ENCODE peak calls at places on chromosomes 3 and 15, in four cellular contexts. One of them, this sample, is unnamed.

GRCh38 chr3:56251343-56251945 is 216.8 kb downstream of the ERC2 start:
- DNase-seq in colonic mucosa: peak
- DNase-seq in COR-L47: peak
- DNase-seq in activated naive CD8-positive, alpha-beta T cell treated with anti-CD3 and anti-CD28 coated beads for 36 hours: no peak
- DNase-seq in this sample: peak

GRCh38 chr15:63528138-63528659 is 23.8 kb downstream of the USP3 start:
- DNase-seq in colonic mucosa: no peak
- DNase-seq in COR-L47: no peak
- DNase-seq in activated naive CD8-positive, alpha-beta T cell treated with anti-CD3 and anti-CD28 coated beads for 36 hours: no peak
- DNase-seq in this sample: no peak

GRCh38 chr15:61916104-61916503 is 144.1 kb downstream of the VPS13C start:
- DNase-seq in colonic mucosa: no peak
- DNase-seq in COR-L47: peak
- DNase-seq in activated naive CD8-positive, alpha-beta T cell treated with anti-CD3 and anti-CD28 coated beads for 36 hours: no peak
- DNase-seq in this sample: no peak

GRCh38 chr3:29363110-29363509 is 82.2 kb downstream of the RBMS3 start:
- DNase-seq in colonic mucosa: no peak
- DNase-seq in COR-L47: no peak
- DNase-seq in activated naive CD8-positive, alpha-beta T cell treated with anti-CD3 and anti-CD28 coated beads for 36 hours: no peak
- DNase-seq in this sample: no peak

GRCh38 chr3:13685721-13686120 is 136.8 kb downstream of the FBLN2 start:
- DNase-seq in colonic mucosa: no peak
- DNase-seq in COR-L47: no peak
- DNase-seq in activated naive CD8-positive, alpha-beta T cell treated with anti-CD3 and anti-CD28 coated beads for 36 hours: no peak
- DNase-seq in this sample: no peak

GRCh38 chr15:66702770-66703539 is 919 bp downstream of the SMAD6 start:
- DNase-seq in colonic mucosa: no peak
- DNase-seq in COR-L47: no peak
- DNase-seq in activated naive CD8-positive, alpha-beta T cell treated with anti-CD3 and anti-CD28 coated beads for 36 hours: peak
- DNase-seq in this sample: no peak

GRCh38 chr3:175951047-175951694 is 1092.0 kb downstream of the NAALADL2 start:
- DNase-seq in colonic mucosa: no peak
- DNase-seq in COR-L47: no peak
- DNase-seq in activated naive CD8-positive, alpha-beta T cell treated with anti-CD3 and anti-CD28 coated beads for 36 hours: no peak
- DNase-seq in this sample: no peak

GRCh38 chr15:63277044-63277892 is at the start of gene APH1B:
- DNase-seq in colonic mucosa: peak
- DNase-seq in COR-L47: peak
- DNase-seq in activated naive CD8-positive, alpha-beta T cell treated with anti-CD3 and anti-CD28 coated beads for 36 hours: peak
- DNase-seq in this sample: peak

GRCh38 chr3:188526057-188526456 is 372.1 kb downstream of the LPP start:
- DNase-seq in colonic mucosa: no peak
- DNase-seq in COR-L47: no peak
- DNase-seq in activated naive CD8-positive, alpha-beta T cell treated with anti-CD3 and anti-CD28 coated beads for 36 hours: no peak
- DNase-seq in this sample: no peak

GRCh38 chr15:65985387-65985786 is 116.1 kb downstream of the RAB11A start:
- DNase-seq in colonic mucosa: no peak
- DNase-seq in COR-L47: no peak
- DNase-seq in activated naive CD8-positive, alpha-beta T cell treated with anti-CD3 and anti-CD28 coated beads for 36 hours: no peak
- DNase-seq in this sample: no peak

GRCh38 chr3:195033531-195034091 is 237.3 kb downstream of the XXYLT1 start:
- DNase-seq in colonic mucosa: peak
- DNase-seq in COR-L47: peak
- DNase-seq in activated naive CD8-positive, alpha-beta T cell treated with anti-CD3 and anti-CD28 coated beads for 36 hours: no peak
- DNase-seq in this sample: peak

GRCh38 chr3:32592696-32593353 is 22.2 kb upstream of the DYNC1LI1 start:
- DNase-seq in colonic mucosa: no peak
- DNase-seq in COR-L47: no peak
- DNase-seq in activated naive CD8-positive, alpha-beta T cell treated with anti-CD3 and anti-CD28 coated beads for 36 hours: no peak
- DNase-seq in this sample: no peak

GRCh38 chr3:97389883-97390282 is 374.7 kb upstream of the ARL6 start:
- DNase-seq in colonic mucosa: no peak
- DNase-seq in COR-L47: peak
- DNase-seq in activated naive CD8-positive, alpha-beta T cell treated with anti-CD3 and anti-CD28 coated beads for 36 hours: no peak
- DNase-seq in this sample: no peak

GRCh38 chr3:169138849-169139416 is 524.6 kb downstream of the MECOM start:
- DNase-seq in colonic mucosa: no peak
- DNase-seq in COR-L47: no peak
- DNase-seq in activated naive CD8-positive, alpha-beta T cell treated with anti-CD3 and anti-CD28 coated beads for 36 hours: no peak
- DNase-seq in this sample: no peak

GRCh38 chr3:144590854-144591253 is 619.2 kb downstream of the DIPK2A start:
- DNase-seq in colonic mucosa: no peak
- DNase-seq in COR-L47: no peak
- DNase-seq in activated naive CD8-positive, alpha-beta T cell treated with anti-CD3 and anti-CD28 coated beads for 36 hours: no peak
- DNase-seq in this sample: no peak

GRCh38 chr3:175186511-175186910 is 327.4 kb downstream of the NAALADL2 start:
- DNase-seq in colonic mucosa: no peak
- DNase-seq in COR-L47: no peak
- DNase-seq in activated naive CD8-positive, alpha-beta T cell treated with anti-CD3 and anti-CD28 coated beads for 36 hours: no peak
- DNase-seq in this sample: no peak

GRCh38 chr15:27486036-27486435 is 515.1 kb downstream of the GABRG3 start:
- DNase-seq in colonic mucosa: no peak
- DNase-seq in COR-L47: no peak
- DNase-seq in activated naive CD8-positive, alpha-beta T cell treated with anti-CD3 and anti-CD28 coated beads for 36 hours: no peak
- DNase-seq in this sample: no peak

GRCh38 chr15:39132071-39132470 is 448.8 kb upstream of the THBS1 start:
- DNase-seq in colonic mucosa: no peak
- DNase-seq in COR-L47: no peak
- DNase-seq in activated naive CD8-positive, alpha-beta T cell treated with anti-CD3 and anti-CD28 coated beads for 36 hours: no peak
- DNase-seq in this sample: no peak

GRCh38 chr3:46883252-46884185 is 6.0 kb downstream of the PTH1R start:
- DNase-seq in colonic mucosa: no peak
- DNase-seq in COR-L47: no peak
- DNase-seq in activated naive CD8-positive, alpha-beta T cell treated with anti-CD3 and anti-CD28 coated beads for 36 hours: no peak
- DNase-seq in this sample: no peak

GRCh38 chr15:99031681-99032080 is 24.1 kb upstream of the PGPEP1L start:
- DNase-seq in colonic mucosa: no peak
- DNase-seq in COR-L47: no peak
- DNase-seq in activated naive CD8-positive, alpha-beta T cell treated with anti-CD3 and anti-CD28 coated beads for 36 hours: no peak
- DNase-seq in this sample: no peak

GRCh38 chr3:52090620-52091468 is 34.5 kb upstream of the DUSP7 start:
- DNase-seq in colonic mucosa: no peak
- DNase-seq in COR-L47: no peak
- DNase-seq in activated naive CD8-positive, alpha-beta T cell treated with anti-CD3 and anti-CD28 coated beads for 36 hours: no peak
- DNase-seq in this sample: no peak

GRCh38 chr3:183555541-183556081 is at the start of gene KLHL6:
- DNase-seq in colonic mucosa: peak
- DNase-seq in COR-L47: no peak
- DNase-seq in activated naive CD8-positive, alpha-beta T cell treated with anti-CD3 and anti-CD28 coated beads for 36 hours: peak
- DNase-seq in this sample: peak

GRCh38 chr3:122858373-122858772 is 63.5 kb downstream of the SLC49A4 start:
- DNase-seq in colonic mucosa: no peak
- DNase-seq in COR-L47: no peak
- DNase-seq in activated naive CD8-positive, alpha-beta T cell treated with anti-CD3 and anti-CD28 coated beads for 36 hours: no peak
- DNase-seq in this sample: no peak

GRCh38 chr3:13051066-13051465 is 22.2 kb downstream of the IQSEC1 start:
- DNase-seq in colonic mucosa: no peak
- DNase-seq in COR-L47: no peak
- DNase-seq in activated naive CD8-positive, alpha-beta T cell treated with anti-CD3 and anti-CD28 coated beads for 36 hours: no peak
- DNase-seq in this sample: no peak

GRCh38 chr15:83090465-83090864 is 17.0 kb upstream of the TM6SF1 start:
- DNase-seq in colonic mucosa: no peak
- DNase-seq in COR-L47: no peak
- DNase-seq in activated naive CD8-positive, alpha-beta T cell treated with anti-CD3 and anti-CD28 coated beads for 36 hours: no peak
- DNase-seq in this sample: no peak

GRCh38 chr3:69324362-69325025 is 61.4 kb downstream of the FRMD4B start:
- DNase-seq in colonic mucosa: no peak
- DNase-seq in COR-L47: no peak
- DNase-seq in activated naive CD8-positive, alpha-beta T cell treated with anti-CD3 and anti-CD28 coated beads for 36 hours: no peak
- DNase-seq in this sample: no peak

GRCh38 chr15:83092309-83092976 is 15.0 kb upstream of the TM6SF1 start:
- DNase-seq in colonic mucosa: peak
- DNase-seq in COR-L47: no peak
- DNase-seq in activated naive CD8-positive, alpha-beta T cell treated with anti-CD3 and anti-CD28 coated beads for 36 hours: no peak
- DNase-seq in this sample: peak

GRCh38 chr15:23687143-23687470 is at the start of gene NDN:
- DNase-seq in colonic mucosa: peak
- DNase-seq in COR-L47: no peak
- DNase-seq in activated naive CD8-positive, alpha-beta T cell treated with anti-CD3 and anti-CD28 coated beads for 36 hours: peak
- DNase-seq in this sample: peak

GRCh38 chr3:114571363-114571762 is 277.5 kb downstream of the TIGIT start:
- DNase-seq in colonic mucosa: no peak
- DNase-seq in COR-L47: no peak
- DNase-seq in activated naive CD8-positive, alpha-beta T cell treated with anti-CD3 and anti-CD28 coated beads for 36 hours: no peak
- DNase-seq in this sample: no peak

GRCh38 chr15:57705746-57706404 is 639 bp upstream of the POLR2M start:
- DNase-seq in colonic mucosa: no peak
- DNase-seq in COR-L47: no peak
- DNase-seq in activated naive CD8-positive, alpha-beta T cell treated with anti-CD3 and anti-CD28 coated beads for 36 hours: no peak
- DNase-seq in this sample: no peak

GRCh38 chr3:171339606-171340005 is 120.6 kb downstream of the TNIK start:
- DNase-seq in colonic mucosa: peak
- DNase-seq in COR-L47: peak
- DNase-seq in activated naive CD8-positive, alpha-beta T cell treated with anti-CD3 and anti-CD28 coated beads for 36 hours: no peak
- DNase-seq in this sample: peak

GRCh38 chr3:194396897-194397756 is 1.9 kb downstream of the GP5 start:
- DNase-seq in colonic mucosa: no peak
- DNase-seq in COR-L47: no peak
- DNase-seq in activated naive CD8-positive, alpha-beta T cell treated with anti-CD3 and anti-CD28 coated beads for 36 hours: peak
- DNase-seq in this sample: no peak

GRCh38 chr3:73026702-73027101 is 30.1 kb downstream of the PPP4R2 start:
- DNase-seq in colonic mucosa: no peak
- DNase-seq in COR-L47: no peak
- DNase-seq in activated naive CD8-positive, alpha-beta T cell treated with anti-CD3 and anti-CD28 coated beads for 36 hours: no peak
- DNase-seq in this sample: no peak

GRCh38 chr3:111954228-111954990 is 24.4 kb upstream of the ABHD10 start:
- DNase-seq in colonic mucosa: no peak
- DNase-seq in COR-L47: no peak
- DNase-seq in activated naive CD8-positive, alpha-beta T cell treated with anti-CD3 and anti-CD28 coated beads for 36 hours: no peak
- DNase-seq in this sample: no peak

GRCh38 chr3:29764603-29765254 is 483.9 kb downstream of the RBMS3 start:
- DNase-seq in colonic mucosa: no peak
- DNase-seq in COR-L47: peak
- DNase-seq in activated naive CD8-positive, alpha-beta T cell treated with anti-CD3 and anti-CD28 coated beads for 36 hours: no peak
- DNase-seq in this sample: peak

GRCh38 chr3:15557511-15557946 is 36.0 kb upstream of the COLQ start:
- DNase-seq in colonic mucosa: peak
- DNase-seq in COR-L47: peak
- DNase-seq in activated naive CD8-positive, alpha-beta T cell treated with anti-CD3 and anti-CD28 coated beads for 36 hours: peak
- DNase-seq in this sample: peak